ENCODE peak calls at places on chromosome 15, in four cellular contexts. Y is GM12878, S is A549, C is HepG2. X is an unnamed sample.

GRCh38 chr15:71649894-71650293 is 160.5 kb upstream of the NR2E3 start:
- DNase-seq in S (no peak), C (no peak), Y (no peak), X (no peak)

GRCh38 chr15:35567392-35567791 is 21.4 kb upstream of the DPH6 start:
- DNase-seq in S (no peak), Y (no peak), C (no peak), X (no peak)

GRCh38 chr15:83285979-83286553 is 1.6 kb upstream of the BNC1 start:
- DNase-seq in S (peak; percentile 49), C (no peak), Y (no peak), X (no peak)

GRCh38 chr15:52050416-52050815 is 31.4 kb downstream of the MAPK6 start:
- DNase-seq in C (no peak), Y (no peak), S (no peak), X (no peak)

GRCh38 chr15:36886135-36887011 is 214.0 kb downstream of the MEIS2 start:
- DNase-seq in S (no peak), C (no peak), Y (no peak), X (no peak)

GRCh38 chr15:63198752-63199250 is 9.4 kb downstream of the RAB8B start:
- DNase-seq in Y (no peak), S (no peak), C (no peak), X (no peak)

GRCh38 chr15:39946862-39947261 is 12.9 kb downstream of the EIF2AK4 start:
- DNase-seq in Y (no peak), C (no peak), S (no peak), X (no peak)

GRCh38 chr15:77546870-77547269 is 85.8 kb downstream of the LINGO1 start:
- DNase-seq in S (no peak), C (no peak), Y (no peak), X (no peak)

GRCh38 chr15:100334905-100335304 is 6.9 kb downstream of the ADAMTS17 start:
- DNase-seq in C (no peak), Y (no peak), S (no peak), X (no peak)

GRCh38 chr15:31207246-31207645 is 105.7 kb upstream of the TRPM1 start:
- DNase-seq in S (no peak), Y (no peak), C (no peak), X (no peak)

GRCh38 chr15:97522362-97522761 is 438.1 kb upstream of the ARRDC4 start:
- DNase-seq in C (no peak), Y (no peak), S (no peak), X (no peak)

GRCh38 chr15:70266412-70267089 is 168.8 kb upstream of the TLE3 start:
- DNase-seq in S (no peak), Y (no peak), C (no peak), X (peak; percentile 13)

GRCh38 chr15:82890338-82891024 is 62.0 kb downstream of the HOMER2 start:
- DNase-seq in S (no peak), C (no peak), Y (no peak), X (no peak)

GRCh38 chr15:88835646-88836045 is 32.4 kb downstream of the ACAN start:
- DNase-seq in S (no peak), Y (no peak), C (no peak), X (no peak)

GRCh38 chr15:40787344-40787841 is 17.6 kb downstream of the C15orf62 start:
- DNase-seq in Y (no peak), C (no peak), S (no peak), X (no peak)

GRCh38 chr15:58666957-58667356 is 82.5 kb downstream of the ADAM10 start:
- DNase-seq in Y (no peak), C (no peak), S (no peak), X (no peak)

GRCh38 chr15:77069521-77070121 is 1.3 kb downstream of the TSPAN3 start:
- DNase-seq in C (no peak), S (no peak), Y (no peak), X (no peak)

GRCh38 chr15:72284781-72285180 is 12.4 kb upstream of the PARP6 start:
- DNase-seq in C (no peak), Y (no peak), S (no peak), X (no peak)

GRCh38 chr15:67091073-67091965 is 25.9 kb downstream of the SMAD3 start:
- DNase-seq in Y (peak; percentile 80), S (peak; percentile 85), C (no peak), X (peak; percentile 85)

GRCh38 chr15:80567721-80568157 is 127.4 kb upstream of the ABHD17C start:
- DNase-seq in S (peak; percentile 89), C (peak; percentile 72), Y (no peak), X (peak; percentile 53)

GRCh38 chr15:35725353-35725752 is 179.4 kb upstream of the DPH6 start:
- DNase-seq in Y (no peak), C (no peak), S (no peak), X (no peak)

GRCh38 chr15:68958597-68958996 is 28.3 kb downstream of the SPESP1 start:
- DNase-seq in S (no peak), Y (no peak), C (no peak), X (no peak)

GRCh38 chr15:71874245-71874644 is 63.9 kb downstream of the NR2E3 start:
- DNase-seq in S (no peak), Y (peak; percentile 17), C (no peak), X (no peak)

GRCh38 chr15:52164631-52165265 is 26.4 kb downstream of the GNB5 start:
- DNase-seq in Y (no peak), S (no peak), C (no peak), X (no peak)

DNA sequence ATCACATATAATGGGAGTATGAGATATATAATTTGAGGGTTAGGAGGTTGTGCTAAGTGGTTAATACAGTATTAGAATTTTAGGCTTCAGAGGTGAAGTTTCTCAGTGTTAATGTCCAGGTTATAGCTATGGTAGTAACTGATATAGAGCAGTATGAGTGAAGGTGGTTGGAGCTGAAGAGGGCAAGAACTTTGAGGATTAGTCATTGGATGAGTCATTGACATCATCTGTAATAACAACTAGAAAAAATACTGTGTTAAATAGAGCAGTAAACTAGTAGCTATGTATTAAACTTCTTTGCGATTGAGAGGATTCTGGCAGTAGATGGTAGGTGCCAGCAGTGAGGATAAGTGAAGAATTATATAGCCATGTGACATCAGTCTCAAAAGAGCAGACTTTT is 47.5 kb upstream of the EIF3J start:
- DNase-seq in Y (no peak), C (peak; percentile 5), S (no peak), X (no peak)
- TF ChIP-seq POLR2AphosphoS2 in Y (no peak), C (no peak), S (no peak), X (no peak)

DNA sequence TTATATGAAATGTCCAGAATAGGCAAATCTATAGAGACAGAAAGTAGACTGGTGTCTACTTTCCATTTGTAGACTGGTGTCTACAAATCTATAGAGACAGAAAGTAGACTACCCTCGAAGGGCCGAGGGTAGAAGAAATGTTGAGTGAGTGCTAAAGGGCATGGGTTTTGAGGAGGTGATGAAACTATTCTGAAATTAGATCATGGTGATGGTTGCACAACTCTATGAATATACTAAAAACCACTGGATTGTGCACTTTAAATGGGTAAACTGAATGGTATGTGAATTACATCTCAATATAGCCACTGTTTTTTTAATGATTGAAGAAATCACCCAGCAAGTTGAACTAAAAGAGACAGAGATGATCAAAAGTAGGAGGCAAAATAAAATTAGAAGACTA is 27.9 kb downstream of the TP53BP1 start:
- DNase-seq in S (no peak), C (no peak), Y (no peak), X (no peak)
- TF ChIP-seq POLR2AphosphoS2 in S (no peak), C (no peak), Y (no peak), X (no peak)

GRCh38 chr15:74449643-74450205 is 11.2 kb downstream of the UBL7 start:
- DNase-seq in S (no peak), C (no peak), Y (no peak), X (no peak)
- TF ChIP-seq POLR2AphosphoS2 in S (no peak), C (no peak), Y (no peak), X (no peak)

GRCh38 chr15:85559530-85559929 is 179.1 kb downstream of the AKAP13 start:
- DNase-seq in C (no peak), S (no peak), Y (no peak), X (no peak)

GRCh38 chr15:85562824-85563223 is 182.4 kb downstream of the AKAP13 start:
- DNase-seq in Y (no peak), C (no peak), S (no peak), X (no peak)

GRCh38 chr15:85563731-85564130 is 183.3 kb downstream of the AKAP13 start:
- DNase-seq in Y (no peak), C (no peak), S (no peak), X (no peak)

GRCh38 chr15:85564686-85565085 is 184.3 kb downstream of the AKAP13 start:
- DNase-seq in Y (no peak), C (no peak), S (no peak), X (no peak)

GRCh38 chr15:85563328-85563727 is 182.9 kb downstream of the AKAP13 start:
- DNase-seq in Y (no peak), C (peak; percentile 36), S (no peak), X (no peak)
- TF ChIP-seq POLR2AphosphoS2 in Y (no peak), C (no peak), S (no peak), X (no peak)

GRCh38 chr15:47188766-47189507 is 528.4 kb upstream of the SEMA6D start:
- DNase-seq in C (no peak), S (no peak), Y (no peak), X (no peak)
- TF ChIP-seq POLR2AphosphoS2 in C (no peak), S (no peak), Y (no peak), X (no peak)

GRCh38 chr15:96181217-96181616 is 149.3 kb upstream of the NR2F2 start:
- DNase-seq in C (no peak), Y (no peak), S (no peak), X (no peak)

GRCh38 chr15:96183020-96183926 is 147.2 kb upstream of the NR2F2 start:
- DNase-seq in Y (no peak), S (no peak), C (peak; percentile 39), X (no peak)

GRCh38 chr15:96180062-96180745 is 150.3 kb upstream of the NR2F2 start:
- DNase-seq in Y (no peak), C (no peak), S (no peak), X (peak; percentile 19)

GRCh38 chr15:96183927-96184266 is 146.6 kb upstream of the NR2F2 start:
- DNase-seq in Y (no peak), S (no peak), C (peak; percentile 26), X (no peak)

GRCh38 chr15:96181873-96182301 is 148.6 kb upstream of the NR2F2 start:
- DNase-seq in C (no peak), Y (no peak), S (no peak), X (no peak)
- TF ChIP-seq POLR2AphosphoS2 in C (no peak), Y (no peak), S (no peak), X (no peak)

GRCh38 chr15:92506506-92506905 is 112.8 kb downstream of the ST8SIA2 start:
- DNase-seq in Y (no peak), C (no peak), S (no peak), X (no peak)

GRCh38 chr15:92510163-92510882 is 116.6 kb downstream of the ST8SIA2 start:
- DNase-seq in C (no peak), S (no peak), Y (no peak), X (no peak)
- TF ChIP-seq POLR2AphosphoS2 in C (no peak), S (no peak), Y (no peak), X (no peak)

X was measured in K562.